ENCODE peak calls at places on chromosomes 7 and 10, in eight cellular contexts. Z, Y, P, T, X, M, R and U are unnamed samples.
A peak's percentile ranks its signal among the peaks of the same experiment; 100 is the strongest.

GRCh38 chr7:2823124-2823523 is 21.0 kb downstream of the GNA12 start:
- ATAC-seq in T (no peak), Y (no peak), P (no peak), Z (no peak), M (no peak), X (peak; percentile 57), R (peak; percentile 7), U (no peak)

GRCh38 chr10:116237260-116237659 is 35.7 kb downstream of the GFRA1 start:
- ATAC-seq in M (no peak), X (no peak), Y (no peak), R (no peak), P (no peak), T (no peak), Z (no peak), U (no peak)

GRCh38 chr10:97184971-97185325 is 811 bp downstream of the SLIT1 start:
- ATAC-seq in M (no peak), P (no peak), Y (no peak), R (no peak), T (no peak), X (no peak), Z (no peak), U (no peak)

GRCh38 chr7:148790850-148791249 is 92.1 kb downstream of the CUL1 start:
- ATAC-seq in Z (no peak), P (no peak), X (no peak), Y (no peak), M (no peak), T (no peak), R (no peak), U (no peak)

GRCh38 chr10:114058297-114058696 is 14.6 kb downstream of the ADRB1 start:
- ATAC-seq in Z (peak; percentile 82), R (peak; percentile 64), T (no peak), P (no peak), Y (no peak), M (no peak), X (peak; percentile 24), U (no peak)

GRCh38 chr10:132577350-132578005 is 39.9 kb downstream of the INPP5A start:
- ATAC-seq in Z (peak; percentile 65), Y (no peak), X (peak; percentile 38), T (no peak), M (peak; percentile 73), P (no peak), R (peak; percentile 57), U (no peak)

GRCh38 chr7:148607151-148607661 is 16.6 kb downstream of the C7orf33 start:
- ATAC-seq in M (no peak), X (no peak), Z (no peak), R (no peak), T (no peak), P (no peak), Y (no peak), U (no peak)

GRCh38 chr10:116241642-116242405 is 31.2 kb downstream of the GFRA1 start:
- ATAC-seq in P (no peak), T (no peak), X (peak; percentile 55), Y (no peak), M (no peak), Z (no peak), R (no peak), U (no peak)

GRCh38 chr10:32190890-32191491 is 134.8 kb upstream of the KIF5B start:
- ATAC-seq in Y (peak; percentile 37), Z (no peak), T (no peak), R (no peak), X (no peak), P (no peak), M (peak; percentile 71), U (no peak)

GRCh38 chr10:109430844-109431243 is 492.5 kb downstream of the XPNPEP1 start:
- ATAC-seq in R (no peak), Z (no peak), P (peak; percentile 35), T (no peak), M (no peak), X (no peak), Y (no peak), U (no peak)

GRCh38 chr10:100153239-100153840 is 32.5 kb downstream of the ERLIN1 start:
- ATAC-seq in M (no peak), Z (no peak), P (peak; percentile 16), Y (no peak), X (no peak), T (no peak), R (no peak), U (peak; percentile 12)

GRCh38 chr7:76047305-76047810 is 442 bp downstream of the STYXL1 start:
- ATAC-seq in P (no peak), Z (peak; percentile 2), X (peak; percentile 1), T (no peak), R (peak; percentile 1), M (no peak), Y (peak; percentile 25), U (peak; percentile 5)

GRCh38 chr7:108584211-108584610 is 14.5 kb downstream of the DNAJB9 start:
- ATAC-seq in Y (no peak), M (no peak), Z (no peak), P (no peak), X (no peak), R (no peak), T (no peak), U (no peak)

GRCh38 chr10:49322371-49323170 is 23.6 kb downstream of the C10orf71 start:
- ATAC-seq in Y (no peak), Z (no peak), M (no peak), R (no peak), T (no peak), P (no peak), X (no peak), U (no peak)

GRCh38 chr10:83153714-83154113 is 985.6 kb upstream of the GHITM start:
- ATAC-seq in R (no peak), Y (no peak), X (no peak), Z (no peak), M (no peak), T (no peak), P (no peak), U (no peak)

GRCh38 chr7:156021476-156021875 is 209.2 kb upstream of the SHH start:
- ATAC-seq in R (no peak), Z (no peak), Y (no peak), P (no peak), X (no peak), T (no peak), M (no peak), U (no peak)

GRCh38 chr10:17756557-17757208 is 4.7 kb downstream of the TMEM236 start:
- ATAC-seq in T (peak; percentile 68), M (no peak), R (peak; percentile 78), P (peak; percentile 76), Z (peak; percentile 96), X (peak; percentile 14), Y (no peak), U (peak; percentile 78)

GRCh38 chr7:341841-342638 is 52.1 kb downstream of the FOXL3 start:
- ATAC-seq in M (peak; percentile 20), R (peak; percentile 82), X (peak; percentile 67), Y (no peak), Z (peak; percentile 90), P (no peak), T (no peak), U (no peak)

GRCh38 chr7:139713061-139713460 is 64.7 kb downstream of the HIPK2 start:
- ATAC-seq in T (no peak), Y (no peak), X (no peak), Z (no peak), P (no peak), R (no peak), M (no peak), U (no peak)

GRCh38 chr7:125670926-125671572 is 741.4 kb upstream of the POT1 start:
- ATAC-seq in M (no peak), X (no peak), R (no peak), Z (no peak), T (no peak), P (no peak), Y (no peak), U (no peak)

GRCh38 chr7:155412416-155413253 is 45.3 kb upstream of the EN2 start:
- ATAC-seq in T (peak; percentile 87), Z (peak; percentile 71), X (no peak), R (peak; percentile 44), Y (peak; percentile 33), P (peak; percentile 87), M (no peak), U (peak; percentile 66)

GRCh38 chr10:57507788-57508187 is 759.9 kb downstream of the IPMK start:
- ATAC-seq in Y (no peak), Z (no peak), M (peak; percentile 45), X (no peak), P (no peak), R (no peak), T (no peak), U (no peak)

GRCh38 chr7:30335763-30336487 is 51.5 kb downstream of the ZNRF2 start:
- ATAC-seq in Z (no peak), R (no peak), P (peak; percentile 40), T (peak; percentile 72), X (no peak), Y (no peak), M (no peak), U (peak; percentile 59)

GRCh38 chr7:29538322-29538874 is 25.2 kb upstream of the PRR15 start:
- ATAC-seq in M (no peak), R (no peak), T (no peak), Z (no peak), P (no peak), Y (no peak), X (no peak), U (no peak)

GRCh38 chr10:64090865-64091264 is 569.7 kb downstream of the REEP3 start:
- ATAC-seq in Y (no peak), R (no peak), X (no peak), Z (no peak), P (no peak), T (no peak), M (no peak), U (no peak)

GRCh38 chr10:1620803-1621202 is 116.5 kb downstream of the ADARB2 start:
- ATAC-seq in Z (no peak), Y (no peak), R (no peak), X (no peak), T (peak; percentile 63), P (peak; percentile 71), M (no peak), U (peak; percentile 51)

GRCh38 chr10:133474833-133475734 is 21.3 kb downstream of the SCART1 start:
- ATAC-seq in M (peak; percentile 19), R (no peak), P (no peak), T (peak; percentile 74), Z (no peak), X (no peak), Y (peak; percentile 86), U (peak; percentile 86)